ENCODE peak calls at places on chromosomes 13 and 19, in nine cellular contexts. F is CD4-positive, alpha-beta memory T cell; R is activated CD4-positive, alpha-beta T cell treated with anti-CD3 and anti-CD28 coated beads, Interleukin-2, amount 10 ng/mL, durations not matched to agents 7 days and 5 days; C is NCI-H345; U is effector memory CD4-positive, alpha-beta T cell; Q is PC-9; O is mesendoderm; K is DMS 273 treated with DMSO at 0.1 percent for 48 hours; Y is KG1. S is an unnamed sample.

GRCh38 chr13:50220938-50221337 is 205.7 kb downstream of the KCNRG start:
- DNase-seq in F (no peak), R (no peak), C (no peak), U (no peak), Q (no peak), O (no peak), K (no peak), Y (no peak), S (no peak)

GRCh38 chr19:3080281-3080680 is 13.9 kb upstream of the GNA11 start:
- DNase-seq in F (no peak), R (no peak), C (no peak), U (no peak), Q (no peak), O (no peak), K (no peak), Y (no peak), S (no peak)

GRCh38 chr19:16117594-16118033 is 5.9 kb downstream of the RAB8A start:
- DNase-seq in F (no peak), R (no peak), C (no peak), U (no peak), Q (no peak), O (no peak), K (no peak), Y (no peak), S (no peak)

GRCh38 chr19:48393559-48394330 is at the start of gene GRIN2D:
- DNase-seq in F (peak), R (no peak), C (peak), U (no peak), Q (no peak), O (peak), K (no peak), Y (no peak), S (no peak)

GRCh38 chr19:8517551-8518442 is 3.8 kb upstream of the ZNF414 start:
- DNase-seq in F (peak), R (peak), C (no peak), U (peak), Q (no peak), O (peak), K (no peak), Y (peak), S (no peak)

GRCh38 chr19:32675720-32676185 is at the start of gene RGS9BP:
- DNase-seq in F (peak), R (peak), C (peak), U (peak), Q (peak), O (peak), K (peak), Y (no peak), S (no peak)

GRCh38 chr19:35257113-35257461 is 8.3 kb downstream of the LSR start:
- DNase-seq in F (no peak), R (no peak), C (no peak), U (no peak), Q (no peak), O (no peak), K (no peak), Y (no peak), S (no peak)

GRCh38 chr19:7159105-7159933 is 89.8 kb downstream of the ZNF557 start:
- DNase-seq in F (no peak), R (no peak), C (peak), U (no peak), Q (no peak), O (no peak), K (peak), Y (no peak), S (no peak)